ENCODE peak calls at places on chromosome 15, in nine cellular contexts. J, P, N, W, H, B, O, T and Y are unnamed samples.

GRCh38 chr15:31858026-31858425 is 172.3 kb upstream of the CHRNA7 start:
- DNase-seq in H (no peak), W (no peak), J (no peak), N (no peak), B (no peak), T (no peak), O (no peak), P (no peak), Y (no peak)

GRCh38 chr15:61119556-61119955 is 109.5 kb downstream of the RORA start:
- DNase-seq in H (peak; percentile 5), W (no peak), J (no peak), B (no peak), O (no peak), N (no peak), T (no peak), P (peak; percentile 5), Y (no peak)

GRCh38 chr15:44216958-44217357 is 21.9 kb upstream of the FRMD5 start:
- DNase-seq in J (no peak), T (no peak), P (no peak), N (peak; percentile 9), W (no peak), O (no peak), B (no peak), H (peak; percentile 40), Y (no peak)

GRCh38 chr15:58229297-58229768 is 91.2 kb downstream of the AQP9 start:
- DNase-seq in W (peak; percentile 50), T (no peak), N (no peak), B (no peak), P (no peak), H (peak; percentile 38), O (no peak), J (no peak), Y (no peak)

GRCh38 chr15:33559207-33559890 is 248.6 kb downstream of the RYR3 start:
- DNase-seq in J (no peak), N (no peak), P (no peak), H (no peak), O (no peak), T (no peak), W (no peak), B (no peak), Y (no peak)

GRCh38 chr15:25176616-25176923 is 221.8 kb downstream of the SNRPN start:
- DNase-seq in O (no peak), B (no peak), H (no peak), J (no peak), P (no peak), W (no peak), T (no peak), N (no peak), Y (no peak)

GRCh38 chr15:58463815-58464697 is 32.3 kb downstream of the LIPC start:
- DNase-seq in J (no peak), O (no peak), P (peak; percentile 33), N (no peak), B (no peak), H (no peak), T (no peak), W (no peak), Y (no peak)

GRCh38 chr15:44668925-44669324 is 5.5 kb upstream of the SPG11 start:
- DNase-seq in N (no peak), B (no peak), O (no peak), P (no peak), J (no peak), W (no peak), T (no peak), H (no peak), Y (no peak)

GRCh38 chr15:79973445-79974180 is 2.6 kb upstream of the BCL2A1 start:
- DNase-seq in T (no peak), H (no peak), N (no peak), J (no peak), O (no peak), W (no peak), B (no peak), P (no peak), Y (no peak)

GRCh38 chr15:25727116-25727515 is 136.0 kb downstream of the ATP10A start:
- DNase-seq in J (no peak), W (no peak), H (no peak), O (no peak), P (no peak), B (no peak), N (no peak), T (peak; percentile 44), Y (no peak)

GRCh38 chr15:83844742-83845141 is 190.8 kb downstream of the ADAMTSL3 start:
- DNase-seq in H (peak; percentile 21), B (no peak), W (no peak), P (peak; percentile 79), N (no peak), O (no peak), T (no peak), J (no peak), Y (peak; percentile 86)

GRCh38 chr15:77419050-77419835 is 661 bp downstream of the PEAK1 start:
- DNase-seq in W (peak; percentile 47), H (peak; percentile 52), P (peak; percentile 58), J (peak; percentile 45), N (peak; percentile 20), T (peak; percentile 68), B (peak; percentile 71), O (peak; percentile 52), Y (peak; percentile 48)

GRCh38 chr15:79169531-79170123 is 79.0 kb upstream of the RASGRF1 start:
- DNase-seq in T (no peak), J (no peak), W (no peak), O (no peak), N (no peak), H (no peak), B (no peak), P (peak; percentile 9), Y (no peak)

DNA sequence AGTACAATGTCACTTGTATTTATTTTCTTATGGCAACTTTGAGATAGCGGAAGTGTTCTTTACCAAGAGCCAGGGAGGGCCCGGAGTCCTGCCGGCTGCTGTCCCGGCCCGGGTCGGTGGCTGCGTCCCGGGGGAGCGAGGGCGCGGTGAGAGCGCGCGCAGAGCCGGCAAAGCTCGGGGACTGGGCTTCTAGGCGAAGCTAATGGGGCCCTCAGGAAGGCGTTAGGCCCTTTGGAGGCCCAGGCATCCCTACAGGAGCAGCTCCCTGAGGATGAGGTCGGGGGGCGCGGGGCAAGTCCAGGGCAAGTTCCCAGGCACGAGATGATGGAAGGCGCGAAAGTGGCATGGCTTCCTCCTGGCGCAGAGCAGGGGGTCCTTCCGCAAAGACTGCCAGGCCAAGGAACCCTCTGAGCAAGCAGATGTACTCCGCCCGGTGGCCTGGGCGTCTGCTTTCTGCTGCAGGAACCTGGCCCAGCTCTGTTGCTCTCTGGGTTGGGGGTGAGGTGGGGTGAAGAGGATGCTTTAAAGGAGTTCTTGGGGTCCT is 13.1 kb downstream of the NR2F2 start:
- DNase-seq in T (peak; percentile 69), P (peak; percentile 49), H (no peak), B (peak; percentile 71), J (no peak), N (peak; percentile 33), W (peak; percentile 4), O (no peak), Y (no peak)
- H3K4me3 ChIP-seq in T (peak overlapping the region; percentile 92), P (peak overlapping the region; percentile 8), H (no peak overlapping the region), B (peak overlapping the region; percentile 77), J (no peak overlapping the region), N (peak overlapping the region; percentile 99), W (no peak overlapping the region), O (peak overlapping the region; percentile 71), Y (peak overlapping the region; percentile 90)

GRCh38 chr15:101506491-101506890 is 17.0 kb upstream of the PCSK6 start:
- DNase-seq in J (no peak), O (no peak), W (no peak), P (no peak), T (no peak), N (no peak), B (no peak), H (no peak), Y (no peak)

GRCh38 chr15:101509279-101509678 is 19.8 kb upstream of the PCSK6 start:
- DNase-seq in T (no peak), J (no peak), B (no peak), H (no peak), W (no peak), P (no peak), N (no peak), O (no peak), Y (no peak)

GRCh38 chr15:101514318-101514717 is 24.8 kb upstream of the PCSK6 start:
- DNase-seq in J (no peak), B (no peak), W (no peak), T (no peak), P (no peak), O (no peak), N (no peak), H (no peak), Y (no peak)

GRCh38 chr15:101511717-101512116 is 22.2 kb upstream of the PCSK6 start:
- DNase-seq in B (no peak), N (no peak), J (no peak), T (no peak), H (no peak), P (no peak), W (no peak), O (no peak), Y (no peak)

DNA sequence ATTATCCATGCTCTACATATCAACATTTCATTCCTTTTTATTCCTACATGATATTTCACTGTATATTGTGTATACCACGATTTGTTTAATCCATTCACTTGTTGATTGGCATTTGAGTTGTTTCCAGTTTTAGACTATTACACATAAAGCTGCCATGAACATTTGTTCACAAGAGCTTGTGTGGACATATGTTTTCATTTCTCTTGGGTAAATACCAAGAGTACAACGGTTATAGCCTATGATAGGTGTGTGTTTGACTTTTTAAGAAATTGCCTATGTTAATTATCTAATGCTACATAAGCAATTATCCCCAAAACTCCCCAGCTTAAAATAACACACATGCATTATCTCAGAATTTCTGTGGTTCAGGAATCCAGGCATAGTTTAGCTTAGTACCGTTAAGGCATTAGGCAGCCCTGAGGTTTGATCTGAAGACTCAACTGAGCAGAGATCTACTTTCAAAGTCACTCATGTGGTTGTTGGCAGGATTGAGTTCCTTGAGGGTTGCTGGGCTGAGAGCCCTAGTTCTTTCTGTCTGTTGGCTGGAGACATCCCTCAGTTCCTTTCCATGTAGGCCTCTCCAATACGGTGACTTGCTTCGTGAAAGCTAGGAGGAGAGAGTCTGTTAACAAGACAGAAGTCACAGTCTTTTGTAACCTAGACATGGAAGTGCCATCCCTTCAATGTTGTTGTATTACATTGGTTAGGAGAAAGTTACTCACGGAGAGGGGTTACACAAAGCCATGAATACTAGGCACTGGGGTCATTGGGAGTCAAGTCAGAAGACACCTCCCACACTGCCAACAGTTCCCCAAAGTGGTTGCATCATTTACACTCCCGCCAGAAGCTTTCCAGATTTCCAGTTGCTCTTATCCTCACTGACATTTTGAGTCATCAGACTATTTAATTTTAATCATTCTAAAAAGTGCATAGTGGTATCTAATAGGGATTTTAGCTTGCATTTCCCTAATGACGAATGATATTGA is 21.0 kb upstream of the PCSK6 start:
- DNase-seq in B (no peak), P (no peak), N (no peak), O (no peak), J (no peak), H (no peak), W (no peak), T (no peak), Y (no peak)
- TF ChIP-seq CTCF in B (no peak), P (no peak), N (no peak), O (no peak), J (no peak), H (no peak), W (no peak), T (no peak), Y (no peak)

GRCh38 chr15:40238927-40239591 is at the start of gene PAK6:
- DNase-seq in O (peak; percentile 66), T (no peak), H (peak; percentile 15), N (peak; percentile 28), J (peak; percentile 73), P (peak; percentile 44), B (no peak), W (peak; percentile 29), Y (peak; percentile 16)
- H3K4me3 ChIP-seq in O (peak within 1 kb of the TSS; percentile 39), T (peak within 1 kb of the TSS; percentile 44), H (peak within 1 kb of the TSS; percentile 47), N (peak within 1 kb of the TSS; percentile 29), J (peak within 1 kb of the TSS; percentile 46), P (peak within 1 kb of the TSS; percentile 30), B (peak within 1 kb of the TSS; percentile 48), W (peak within 1 kb of the TSS; percentile 38), Y (peak within 1 kb of the TSS; percentile 40)

GRCh38 chr15:64209680-64210334 is 47.0 kb upstream of the PPIB start:
- DNase-seq in P (peak; percentile 66), N (peak; percentile 65), H (peak; percentile 39), B (no peak), T (no peak), J (peak; percentile 33), W (peak; percentile 70), O (no peak), Y (peak; percentile 66)
- TF ChIP-seq CTCF in P (peak; percentile 25), N (peak; percentile 38), H (peak; percentile 60), B (peak; percentile 28), T (peak; percentile 34), J (peak; percentile 92), W (peak; percentile 68), O (peak; percentile 37), Y (peak; percentile 47)